ENCODE peak calls at places on chromosomes 3 and 15, in ten cellular contexts. M is breast epithelium, A is fibroblast of lung, W is right cardiac atrium, K is neural progenitor cell, X is heart left ventricle, Z is HepG2, H is body of pancreas, G is astrocyte, D is OCI-LY7. F is an unnamed sample.
A peak's percentile ranks its signal among the peaks of the same experiment; 100 is the strongest.

GRCh38 chr15:88901713-88902490 is 6.6 kb upstream of the HAPLN3 start:
- DNase-seq in X (no peak), M (no peak), Z (no peak), D (no peak), K (no peak), A (no peak), H (no peak), W (no peak), G (no peak), F (no peak)

GRCh38 chr15:65740148-65740547 is 51.9 kb downstream of the DENND4A start:
- DNase-seq in D (no peak), K (no peak), A (no peak), G (no peak), Z (no peak), W (no peak), M (no peak), X (no peak), H (no peak), F (no peak)

GRCh38 chr15:72375501-72375845 is 341 bp downstream of the HEXA start:
- DNase-seq in H (peak; percentile 69), A (no peak), Z (no peak), M (no peak), G (no peak), X (no peak), D (no peak), K (no peak), W (peak; percentile 42), F (peak; percentile 89)

GRCh38 chr3:32960404-32961160 is 9.1 kb downstream of the CCR4 start:
- DNase-seq in A (no peak), K (no peak), Z (no peak), G (no peak), X (no peak), H (no peak), W (no peak), M (no peak), D (no peak), F (no peak)

GRCh38 chr3:187852842-187853727 is 107.8 kb upstream of the BCL6 start:
- DNase-seq in D (no peak), G (peak; percentile 13), A (peak; percentile 26), X (no peak), W (no peak), M (no peak), H (no peak), Z (no peak), K (no peak), F (no peak)

GRCh38 chr3:136659253-136659652 is 92.9 kb downstream of the STAG1 start:
- DNase-seq in H (no peak), G (peak; percentile 94), M (no peak), W (peak; percentile 30), Z (no peak), D (peak; percentile 12), X (no peak), K (peak; percentile 35), A (peak; percentile 93), F (no peak)

GRCh38 chr3:69309810-69310209 is 76.1 kb downstream of the FRMD4B start:
- DNase-seq in K (peak; percentile 46), H (no peak), Z (peak; percentile 18), M (no peak), A (peak; percentile 40), X (no peak), G (peak; percentile 33), D (no peak), W (no peak), F (no peak)

GRCh38 chr3:122974764-122975162 is 52.8 kb downstream of the SEMA5B start:
- DNase-seq in G (peak; percentile 65), H (no peak), A (peak; percentile 76), X (no peak), Z (no peak), W (peak; percentile 48), D (no peak), M (no peak), K (no peak), F (no peak)

GRCh38 chr3:188978772-188979171 is 193.0 kb upstream of the TPRG1 start:
- DNase-seq in G (peak; percentile 68), K (no peak), M (no peak), A (peak; percentile 75), X (no peak), W (peak; percentile 30), H (no peak), Z (peak; percentile 15), D (no peak), F (no peak)

GRCh38 chr3:16508591-16508995 is 4.9 kb downstream of the RFTN1 start:
- DNase-seq in Z (no peak), M (no peak), K (no peak), H (no peak), G (peak; percentile 67), X (no peak), D (peak; percentile 39), W (no peak), A (peak; percentile 70), F (no peak)

DNA sequence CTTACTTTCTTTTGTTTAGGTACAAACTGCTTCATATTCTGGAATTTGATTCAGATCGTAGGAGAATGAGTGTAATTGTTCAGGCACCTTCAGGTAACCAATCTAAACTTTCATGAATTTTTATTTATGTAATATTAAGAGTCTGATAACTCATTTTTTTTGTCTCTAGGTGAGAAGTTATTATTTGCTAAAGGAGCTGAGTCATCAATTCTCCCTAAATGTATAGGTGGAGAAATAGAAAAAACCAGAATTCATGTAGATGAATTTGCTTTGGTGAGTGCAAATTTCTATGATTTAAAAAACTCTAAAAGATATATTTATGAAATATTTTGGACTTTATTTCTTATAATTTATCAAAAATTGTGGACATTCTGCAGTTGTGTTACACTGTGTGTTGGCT is 75.8 kb downstream of the ATP11B start:
- DNase-seq in K (no peak), G (no peak), X (no peak), H (no peak), M (no peak), Z (no peak), W (no peak), A (no peak), D (no peak), F (no peak)
- H3K4me1 ChIP-seq in K (no peaks in the 10 kb centered on the region), G (no peaks in the 10 kb centered on the region), X (no peaks in the 10 kb centered on the region), H (no peaks in the 10 kb centered on the region), M (no peaks in the 10 kb centered on the region), Z (no peaks in the 10 kb centered on the region), W (no peaks in the 10 kb centered on the region), A (no peaks in the 10 kb centered on the region), D (no peaks in the 10 kb centered on the region), F (no peaks in the 10 kb centered on the region)

GRCh38 chr15:96701876-96702275 is 371.4 kb downstream of the NR2F2 start:
- DNase-seq in Z (no peak), M (no peak), G (no peak), H (no peak), K (no peak), D (no peak), X (no peak), W (no peak), A (no peak), F (no peak)
- H3K4me1 ChIP-seq in Z (no peaks in the 10 kb centered on the region), M (no peaks in the 10 kb centered on the region), G (no peaks in the 10 kb centered on the region), H (no peaks in the 10 kb centered on the region), K (peaks cover 80% of the 10 kb centered on the region), D (no peaks in the 10 kb centered on the region), X (no peaks in the 10 kb centered on the region), W (no peaks in the 10 kb centered on the region), A (no peaks in the 10 kb centered on the region), F (no peaks in the 10 kb centered on the region)

GRCh38 chr3:152321321-152321720 is 52.6 kb downstream of the MBNL1 start:
- DNase-seq in Z (no peak), K (no peak), A (no peak), X (no peak), M (no peak), D (no peak), W (no peak), G (no peak), H (no peak), F (no peak)
- H3K4me1 ChIP-seq in Z (peaks cover 10% of the 10 kb centered on the region), K (no peaks in the 10 kb centered on the region), A (peaks cover 8% of the 10 kb centered on the region), X (peaks cover 53% of the 10 kb centered on the region), M (peaks cover 4% of the 10 kb centered on the region), D (peaks cover 16% of the 10 kb centered on the region), W (peaks cover 7% of the 10 kb centered on the region), G (peaks cover 30% of the 10 kb centered on the region), H (peaks cover 34% of the 10 kb centered on the region), F (peaks cover 84% of the 10 kb centered on the region)

GRCh38 chr3:24590344-24590880 is 95.8 kb upstream of the THRB start:
- DNase-seq in X (no peak), K (no peak), Z (no peak), A (no peak), W (no peak), M (no peak), H (no peak), D (no peak), G (no peak), F (no peak)

GRCh38 chr3:24598691-24599090 is 104.0 kb upstream of the THRB start:
- DNase-seq in M (no peak), K (no peak), W (no peak), H (no peak), X (no peak), G (peak; percentile 41), Z (peak; percentile 42), A (peak; percentile 49), D (no peak), F (no peak)

GRCh38 chr3:24591661-24592555 is 97.3 kb upstream of the THRB start:
- DNase-seq in M (no peak), X (no peak), A (peak; percentile 52), W (no peak), H (no peak), D (no peak), K (no peak), Z (no peak), G (peak; percentile 30), F (no peak)

GRCh38 chr3:24596626-24597025 is 102.0 kb upstream of the THRB start:
- DNase-seq in G (no peak), H (no peak), X (no peak), A (peak; percentile 8), D (no peak), W (no peak), M (no peak), K (no peak), Z (no peak), F (no peak)

DNA sequence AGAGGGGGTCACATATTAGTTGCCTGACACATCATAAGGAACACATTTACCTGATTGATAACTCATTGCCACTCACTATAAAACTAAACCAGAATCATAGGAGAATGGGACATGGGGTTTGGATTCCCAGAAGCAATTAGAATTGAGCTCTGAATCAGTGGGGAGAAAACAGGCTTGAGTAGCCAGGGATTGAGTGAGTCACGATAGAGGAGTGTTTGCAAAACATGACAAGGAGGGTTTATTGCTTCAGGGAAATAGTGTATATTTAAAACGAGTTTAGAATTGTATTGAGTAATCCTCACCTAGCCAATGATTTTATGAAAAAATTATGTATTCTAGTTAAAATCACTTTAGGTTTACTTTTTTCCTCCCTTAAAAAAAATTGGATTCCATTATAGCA is 101.2 kb upstream of the THRB start:
- DNase-seq in G (peak; percentile 36), K (no peak), W (no peak), A (peak; percentile 52), Z (no peak), H (no peak), M (no peak), D (no peak), X (no peak), F (no peak)
- H3K4me1 ChIP-seq in G (no peaks in the 10 kb centered on the region), K (no peaks in the 10 kb centered on the region), W (no peaks in the 10 kb centered on the region), A (no peaks in the 10 kb centered on the region), Z (peaks cover 11% of the 10 kb centered on the region), H (peaks cover 15% of the 10 kb centered on the region), M (no peaks in the 10 kb centered on the region), D (no peaks in the 10 kb centered on the region), X (no peaks in the 10 kb centered on the region), F (peaks cover 7% of the 10 kb centered on the region)

GRCh38 chr15:31367021-31367729 is 40.5 kb downstream of the KLF13 start:
- DNase-seq in D (no peak), M (no peak), Z (no peak), A (no peak), H (no peak), K (no peak), G (no peak), X (no peak), W (peak; percentile 39), F (no peak)
- H3K4me1 ChIP-seq in D (peaks cover 85% of the 10 kb centered on the region), M (peaks cover 16% of the 10 kb centered on the region), Z (no peaks in the 10 kb centered on the region), A (no peaks in the 10 kb centered on the region), H (peaks cover 84% of the 10 kb centered on the region), K (peaks cover 34% of the 10 kb centered on the region), G (peaks cover 7% of the 10 kb centered on the region), X (peaks cover 71% of the 10 kb centered on the region), W (peaks cover 38% of the 10 kb centered on the region), F (peaks cover 43% of the 10 kb centered on the region)